ENCODE peak calls at places on chromosomes 16 and 17, in six cellular contexts. B, Q, O, L, T and J are unnamed samples.

GRCh38 chr17:73694491-73694890 is 50.2 kb upstream of the SDK2 start:
- DNase-seq in T (no peak), L (no peak), Q (no peak), O (no peak), B (no peak), J (no peak)

GRCh38 chr16:22325598-22326368 is 28.6 kb downstream of the POLR3E start:
- DNase-seq in L (no peak), Q (no peak), O (no peak), T (no peak), B (no peak), J (no peak)

GRCh38 chr17:4199818-4200402 is 56.9 kb downstream of the CYB5D2 start:
- DNase-seq in T (no peak), O (peak; percentile 55), Q (peak; percentile 43), L (no peak), B (no peak), J (peak; percentile 63)

GRCh38 chr17:5631958-5632357 is 47.6 kb upstream of the NLRP1 start:
- DNase-seq in B (no peak), T (no peak), O (no peak), Q (no peak), L (no peak), J (no peak)

GRCh38 chr17:76992911-76993310 is 124.7 kb downstream of the MGAT5B start:
- DNase-seq in Q (no peak), B (no peak), O (no peak), T (no peak), L (no peak), J (no peak)

GRCh38 chr17:81927145-81927652 is 336 bp downstream of the MAFG start:
- DNase-seq in L (no peak), O (no peak), Q (no peak), T (no peak), B (no peak), J (no peak)

GRCh38 chr16:4306439-4307214 is 9.2 kb upstream of the GLIS2 start:
- DNase-seq in O (no peak), B (peak; percentile 83), L (no peak), T (no peak), Q (no peak), J (no peak)

GRCh38 chr17:22507823-22508222 is 815.5 kb downstream of the KCNJ18 start:
- DNase-seq in O (no peak), T (no peak), B (peak; percentile 28), Q (no peak), L (no peak), J (no peak)

GRCh38 chr17:77475012-77475976 is 334.5 kb downstream of the SEC14L1 start:
- DNase-seq in Q (peak; percentile 95), O (peak; percentile 72), L (peak; percentile 67), B (no peak), T (no peak), J (peak; percentile 91)

GRCh38 chr16:85663891-85664321 is 24.8 kb downstream of the GINS2 start:
- DNase-seq in T (no peak), O (no peak), B (no peak), Q (no peak), L (no peak), J (peak; percentile 28)

GRCh38 chr17:75514299-75515228 is 773 bp downstream of the CASKIN2 start:
- DNase-seq in Q (no peak), T (no peak), O (no peak), L (peak; percentile 51), B (peak; percentile 24), J (no peak)

GRCh38 chr17:17801800-17802481 is 34.8 kb downstream of the SREBF1 start:
- DNase-seq in T (no peak), O (no peak), Q (no peak), B (no peak), L (no peak), J (no peak)

GRCh38 chr16:89599451-89599858 is 14.0 kb upstream of the DPEP1 start:
- DNase-seq in B (peak; percentile 90), T (no peak), L (no peak), O (no peak), Q (no peak), J (peak; percentile 22)

GRCh38 chr16:54203384-54203783 is 83.2 kb downstream of the IRX3 start:
- DNase-seq in L (no peak), T (no peak), O (no peak), B (no peak), Q (no peak), J (no peak)

GRCh38 chr17:5665164-5665563 is 80.9 kb upstream of the NLRP1 start:
- DNase-seq in T (no peak), B (peak; percentile 45), O (no peak), Q (no peak), L (no peak), J (no peak)

GRCh38 chr17:28796062-28796461 is 46.5 kb downstream of the FAM222B start:
- DNase-seq in Q (no peak), T (no peak), O (no peak), B (no peak), L (no peak), J (no peak)

GRCh38 chr16:50580180-50580771 is 32.1 kb downstream of the NKD1 start:
- DNase-seq in O (no peak), L (no peak), Q (no peak), T (no peak), B (no peak), J (no peak)

GRCh38 chr16:53055603-53056527 is 1.1 kb downstream of the CHD9 start:
- DNase-seq in L (peak; percentile 48), O (peak; percentile 94), T (peak; percentile 45), Q (peak; percentile 82), B (no peak), J (peak; percentile 78)

GRCh38 chr17:82238562-82239201 is 9.8 kb downstream of the SLC16A3 start:
- DNase-seq in T (peak; percentile 81), O (peak; percentile 80), L (peak; percentile 84), Q (peak; percentile 76), B (peak; percentile 85), J (peak; percentile 80)

GRCh38 chr16:1494129-1494640 is 1.0 kb downstream of the TELO2 start:
- DNase-seq in T (peak; percentile 54), O (peak; percentile 86), B (peak; percentile 66), L (no peak), Q (peak; percentile 73), J (peak; percentile 81)

GRCh38 chr16:55759983-55760664 is 72.8 kb downstream of the CES1 start:
- DNase-seq in L (no peak), B (peak; percentile 32), Q (no peak), O (no peak), T (peak; percentile 28), J (no peak)

GRCh38 chr17:65519471-65519870 is 42.0 kb downstream of the AXIN2 start:
- DNase-seq in Q (no peak), B (no peak), O (no peak), T (no peak), L (no peak), J (peak; percentile 25)

GRCh38 chr16:72501739-72502653 is 330.0 kb upstream of the PMFBP1 start:
- DNase-seq in Q (peak; percentile 83), T (peak; percentile 49), O (peak; percentile 90), L (no peak), B (peak; percentile 68), J (peak; percentile 78)

GRCh38 chr17:2054262-2054739 is 602 bp upstream of the HIC1 start:
- DNase-seq in L (peak; percentile 74), T (peak; percentile 60), Q (peak; percentile 69), B (peak; percentile 52), O (peak; percentile 56), J (peak; percentile 64)

GRCh38 chr17:45048795-45049563 is 2.5 kb downstream of the DCAKD start:
- DNase-seq in L (no peak), Q (no peak), O (no peak), T (no peak), B (no peak), J (no peak)

GRCh38 chr17:63652106-63652505 is 29.9 kb downstream of the MAP3K3 start:
- DNase-seq in L (no peak), T (no peak), O (no peak), B (no peak), Q (no peak), J (peak; percentile 26)
- H3K4me3 ChIP-seq in L (no peak overlapping the region), T (no peak overlapping the region), O (no peak overlapping the region), B (no peak overlapping the region), Q (no peak overlapping the region), J (no peak overlapping the region)

GRCh38 chr16:66695935-66696668 is 441 bp downstream of the CMTM4 start:
- DNase-seq in T (no peak), Q (no peak), O (peak; percentile 15), L (peak; percentile 19), B (peak; percentile 34), J (no peak)
- TF ChIP-seq CTCF in T (no peak), Q (no peak), O (no peak), L (no peak), B (no peak), J (no peak)

GRCh38 chr16:48810803-48811453 is 200.9 kb upstream of the N4BP1 start:
- DNase-seq in T (no peak), L (no peak), Q (no peak), O (no peak), B (no peak), J (no peak)

GRCh38 chr16:48811478-48811877 is 201.5 kb upstream of the N4BP1 start:
- DNase-seq in O (no peak), Q (no peak), T (no peak), B (no peak), L (no peak), J (no peak)

GRCh38 chr16:48812856-48813255 is 202.9 kb upstream of the N4BP1 start:
- DNase-seq in B (no peak), Q (no peak), L (no peak), T (no peak), O (no peak), J (no peak)

GRCh38 chr16:48813485-48813884 is 203.5 kb upstream of the N4BP1 start:
- DNase-seq in B (no peak), T (no peak), Q (no peak), O (no peak), L (no peak), J (no peak)

GRCh38 chr16:48810436-48810802 is 200.4 kb upstream of the N4BP1 start:
- DNase-seq in L (no peak), O (no peak), B (no peak), Q (no peak), T (no peak), J (no peak)
- H3K4me3 ChIP-seq in L (no peak overlapping the region), O (no peak overlapping the region), B (no peak overlapping the region), Q (no peak overlapping the region), T (no peak overlapping the region), J (no peak overlapping the region)

GRCh38 chr16:10180771-10181163 is 1.5 kb downstream of the GRIN2A start:
- DNase-seq in T (no peak), O (peak; percentile 2), L (peak; percentile 29), B (peak; percentile 89), Q (no peak), J (no peak)
- TF ChIP-seq CTCF in T (peak; percentile 32), O (peak; percentile 17), L (no peak), B (peak; percentile 76), Q (peak; percentile 48), J (peak; percentile 25)

GRCh38 chr16:66939366-66939765 is 4.0 kb downstream of the CES2 start:
- DNase-seq in O (no peak), Q (no peak), B (no peak), L (no peak), T (no peak), J (no peak)

GRCh38 chr16:66936462-66936861 is 1.1 kb downstream of the CES2 start:
- DNase-seq in L (no peak), B (no peak), O (no peak), Q (no peak), T (no peak), J (no peak)

GRCh38 chr16:66935319-66936011 is at the start of gene CES2:
- DNase-seq in T (no peak), Q (peak; percentile 34), O (peak; percentile 30), L (no peak), B (no peak), J (peak; percentile 50)

GRCh38 chr16:66936889-66937554 is 1.7 kb downstream of the CES2 start:
- DNase-seq in T (no peak), L (no peak), O (no peak), Q (no peak), B (no peak), J (no peak)

GRCh38 chr16:66937725-66938337 is 2.5 kb downstream of the CES2 start:
- DNase-seq in L (no peak), B (no peak), T (no peak), O (no peak), Q (no peak), J (no peak)
- H3K4me3 ChIP-seq in L (no peak overlapping the region), B (no peak overlapping the region), T (no peak overlapping the region), O (no peak overlapping the region), Q (no peak overlapping the region), J (no peak overlapping the region)